ENCODE peak calls at places on chromosomes 3 and 15, in five cellular contexts. J, X, Q, H and N are unnamed samples.

GRCh38 chr3:64223809-64224570 is 1.3 kb downstream of the PRICKLE2 start:
- DNase-seq in J (no peak), X (no peak), Q (no peak), H (peak), N (no peak)

GRCh38 chr15:34620814-34621213 is 37.4 kb upstream of the GOLGA8B start:
- DNase-seq in J (no peak), X (no peak), Q (no peak), H (no peak), N (no peak)

GRCh38 chr15:45157056-45157455 is 27.3 kb downstream of the DUOX1 start:
- DNase-seq in J (no peak), X (no peak), Q (no peak), H (no peak), N (no peak)

GRCh38 chr3:45035441-45036301 is 9.6 kb downstream of the CLEC3B start:
- DNase-seq in J (no peak), X (no peak), Q (no peak), H (no peak), N (peak)

GRCh38 chr3:23455084-23455483 is 252.0 kb downstream of the UBE2E2 start:
- DNase-seq in J (no peak), X (no peak), Q (no peak), H (peak), N (no peak)

GRCh38 chr15:100873029-100873677 is 6.5 kb upstream of the ALDH1A3 start:
- DNase-seq in J (peak), X (no peak), Q (peak), H (peak), N (peak)

GRCh38 chr15:101003706-101004105 is 84.5 kb downstream of the LRRK1 start:
- DNase-seq in J (no peak), X (no peak), Q (no peak), H (no peak), N (no peak)

GRCh38 chr3:9976736-9977709 is 9.6 kb downstream of the EMC3 start:
- DNase-seq in J (no peak), X (peak), Q (no peak), H (peak), N (no peak)

GRCh38 chr15:69417581-69417980 is 3.4 kb downstream of the KIF23 start:
- DNase-seq in J (no peak), X (no peak), Q (no peak), H (no peak), N (no peak)

GRCh38 chr3:38479431-38480092 is 16.6 kb upstream of the EXOG start:
- DNase-seq in J (no peak), X (peak), Q (no peak), H (peak), N (peak)

GRCh38 chr15:35545316-35545824 is 595 bp downstream of the DPH6 start:
- DNase-seq in J (peak), X (no peak), Q (peak), H (peak), N (peak)

GRCh38 chr3:45054196-45054857 is 28.2 kb downstream of the CLEC3B start:
- DNase-seq in J (no peak), X (peak), Q (no peak), H (no peak), N (no peak)

GRCh38 chr15:58472821-58473581 is 41.2 kb downstream of the LIPC start:
- DNase-seq in J (no peak), X (no peak), Q (peak), H (peak), N (peak)

GRCh38 chr3:19950316-19950715 is 3.4 kb downstream of the RAB5A start:
- DNase-seq in J (no peak), X (no peak), Q (no peak), H (no peak), N (no peak)

GRCh38 chr3:81728766-81729544 is 32.5 kb downstream of the GBE1 start:
- DNase-seq in J (no peak), X (no peak), Q (no peak), H (peak), N (no peak)

GRCh38 chr3:94024385-94024784 is 4.0 kb downstream of the STX19 start:
- DNase-seq in J (no peak), X (no peak), Q (no peak), H (no peak), N (no peak)

GRCh38 chr15:61935493-61935892 is 124.8 kb downstream of the VPS13C start:
- DNase-seq in J (no peak), X (no peak), Q (no peak), H (no peak), N (no peak)

GRCh38 chr3:187072582-187072981 is 66.7 kb downstream of the RPL39L start:
- DNase-seq in J (no peak), X (no peak), Q (no peak), H (no peak), N (no peak)